ENCODE peak calls at places on chromosomes 16 and 17, in nine cellular contexts. Q, Z, D, N, X, Y, O, E and T are unnamed samples. For H3K27me3, the result is how much of the 10 kb centered on the place peaks cover.

GRCh38 chr17:33049781-33050414 is 58.3 kb downstream of the SPACA3 start:
- DNase-seq in Q (peak), Z (peak), D (peak), N (no peak), X (no peak), Y (peak), O (no peak), E (peak), T (peak)

GRCh38 chr17:30414486-30414885 is 35.8 kb downstream of the CPD start:
- DNase-seq in Q (no peak), Z (no peak), D (no peak), N (no peak), X (no peak), Y (no peak), O (no peak), E (no peak), T (no peak)

GRCh38 chr17:42543190-42544079 is 7.4 kb downstream of the NAGLU start:
- DNase-seq in Q (no peak), Z (no peak), D (no peak), N (no peak), X (peak), Y (no peak), O (no peak), E (no peak), T (peak)

GRCh38 chr17:70906808-70907207 is 737.5 kb downstream of the KCNJ2 start:
- DNase-seq in Q (no peak), Z (peak), D (no peak), N (no peak), X (no peak), Y (no peak), O (peak), E (peak), T (peak)

GRCh38 chr17:33987162-33987561 is 267.9 kb upstream of the CCL2 start:
- DNase-seq in Q (no peak), Z (no peak), D (no peak), N (no peak), X (no peak), Y (no peak), O (no peak), E (no peak), T (no peak)

GRCh38 chr17:70073799-70074198 is 1.2 kb upstream of the KCNJ16 start:
- DNase-seq in Q (no peak), Z (no peak), D (no peak), N (no peak), X (no peak), Y (no peak), O (no peak), E (no peak), T (no peak)

GRCh38 chr17:68498479-68499326 is 13.5 kb upstream of the PRKAR1A start:
- DNase-seq in Q (peak), Z (no peak), D (peak), N (no peak), X (no peak), Y (peak), O (peak), E (no peak), T (no peak)

GRCh38 chr17:18919963-18920362 is 32.0 kb upstream of the SLC5A10 start:
- DNase-seq in Q (no peak), Z (no peak), D (no peak), N (no peak), X (no peak), Y (no peak), O (no peak), E (no peak), T (no peak)

GRCh38 chr17:57663326-57664070 is 81.6 kb downstream of the CCDC182 start:
- DNase-seq in Q (peak), Z (no peak), D (no peak), N (peak), X (no peak), Y (no peak), O (no peak), E (peak), T (no peak)

GRCh38 chr16:78816499-78817441 is 717.3 kb downstream of the WWOX start:
- DNase-seq in Q (peak), Z (no peak), D (no peak), N (no peak), X (no peak), Y (no peak), O (no peak), E (peak), T (no peak)

GRCh38 chr16:84999200-84999599 is 12.1 kb downstream of the ZDHHC7 start:
- DNase-seq in Q (no peak), Z (no peak), D (no peak), N (no peak), X (no peak), Y (no peak), O (no peak), E (no peak), T (no peak)

GRCh38 chr17:17824119-17824779 is 12.5 kb downstream of the SREBF1 start:
- DNase-seq in Q (peak), Z (peak), D (no peak), N (no peak), X (no peak), Y (no peak), O (no peak), E (peak), T (peak)

GRCh38 chr16:78639775-78640174 is 540.3 kb downstream of the WWOX start:
- DNase-seq in Q (no peak), Z (no peak), D (no peak), N (no peak), X (no peak), Y (no peak), O (no peak), E (no peak), T (no peak)

GRCh38 chr16:3089717-3090592 is 9.1 kb downstream of the ZSCAN10 start:
- DNase-seq in Q (no peak), Z (no peak), D (no peak), N (no peak), X (no peak), Y (no peak), O (no peak), E (no peak), T (peak)

GRCh38 chr17:42680331-42680808 is 1.3 kb downstream of the CCR10 start:
- DNase-seq in Q (peak), Z (peak), D (no peak), N (no peak), X (no peak), Y (no peak), O (no peak), E (no peak), T (peak)

GRCh38 chr16:30570621-30571443 is 682 bp downstream of the ZNF688 start:
- DNase-seq in Q (peak), Z (peak), D (no peak), N (no peak), X (peak), Y (no peak), O (no peak), E (peak), T (peak)

GRCh38 chr16:83713597-83713996 is 94.2 kb upstream of the HSBP1 start:
- DNase-seq in Q (no peak), Z (peak), D (peak), N (no peak), X (no peak), Y (no peak), O (no peak), E (no peak), T (peak)

GRCh38 chr16:53784312-53784711 is 80.4 kb downstream of the FTO start:
- DNase-seq in Q (no peak), Z (no peak), D (no peak), N (no peak), X (no peak), Y (no peak), O (no peak), E (no peak), T (no peak)

GRCh38 chr17:12070561-12070960 is 49.9 kb downstream of the MAP2K4 start:
- DNase-seq in Q (no peak), Z (no peak), D (no peak), N (no peak), X (no peak), Y (no peak), O (no peak), E (peak), T (no peak)

GRCh38 chr16:66662445-66663194 is 33.9 kb downstream of the CMTM4 start:
- DNase-seq in Q (no peak), Z (peak), D (no peak), N (no peak), X (peak), Y (no peak), O (no peak), E (peak), T (peak)

GRCh38 chr17:907725-908124 is 71.9 kb downstream of the NXN start:
- DNase-seq in Q (no peak), Z (no peak), D (no peak), N (no peak), X (no peak), Y (no peak), O (no peak), E (no peak), T (no peak)

GRCh38 chr17:54221499-54221898 is 398.8 kb downstream of the KIF2B start:
- DNase-seq in Q (no peak), Z (no peak), D (no peak), N (no peak), X (no peak), Y (no peak), O (no peak), E (no peak), T (no peak)

GRCh38 chr17:28338056-28338768 is 2.7 kb downstream of the TNFAIP1 start:
- DNase-seq in Q (no peak), Z (peak), D (no peak), N (no peak), X (no peak), Y (no peak), O (no peak), E (peak), T (no peak)

GRCh38 chr17:77840156-77840555 is 118.3 kb upstream of the TNRC6C start:
- DNase-seq in Q (no peak), Z (no peak), D (no peak), N (peak), X (no peak), Y (no peak), O (peak), E (no peak), T (no peak)

GRCh38 chr16:46751381-46751780 is 3.2 kb upstream of the MYLK3 start:
- DNase-seq in Q (no peak), Z (no peak), D (no peak), N (no peak), X (no peak), Y (no peak), O (no peak), E (no peak), T (no peak)

GRCh38 chr17:59851431-59852375 is 41.0 kb downstream of the TUBD1 start:
- DNase-seq in Q (peak), Z (no peak), D (no peak), N (peak), X (no peak), Y (no peak), O (no peak), E (peak), T (no peak)

GRCh38 chr17:47257651-47258339 is 4.2 kb downstream of the ITGB3 start:
- DNase-seq in Q (peak), Z (no peak), D (no peak), N (no peak), X (no peak), Y (no peak), O (no peak), E (peak), T (no peak)

GRCh38 chr17:336110-337021 is 16.2 kb downstream of the RPH3AL start:
- DNase-seq in Q (no peak), Z (peak), D (peak), N (peak), X (no peak), Y (no peak), O (peak), E (no peak), T (peak)

GRCh38 chr16:48949636-48950035 is 332.0 kb downstream of the CBLN1 start:
- DNase-seq in Q (peak), Z (no peak), D (no peak), N (no peak), X (no peak), Y (no peak), O (no peak), E (peak), T (no peak)

GRCh38 chr16:86671486-86672214 is 93.3 kb downstream of the FOXL1 start:
- DNase-seq in Q (no peak), Z (no peak), D (no peak), N (no peak), X (no peak), Y (no peak), O (no peak), E (peak), T (no peak)

GRCh38 chr16:14263769-14264168 is 192.7 kb downstream of the MRTFB start:
- DNase-seq in Q (no peak), Z (no peak), D (no peak), N (peak), X (no peak), Y (no peak), O (no peak), E (no peak), T (no peak)

GRCh38 chr17:82348434-82348833 is 10.6 kb upstream of the TEX19 start:
- DNase-seq in Q (no peak), Z (no peak), D (no peak), N (no peak), X (no peak), Y (no peak), O (no peak), E (no peak), T (no peak)

GRCh38 chr17:69555056-69555455 is 140.6 kb downstream of the MAP2K6 start:
- DNase-seq in Q (no peak), Z (no peak), D (no peak), N (no peak), X (no peak), Y (no peak), O (no peak), E (no peak), T (no peak)

GRCh38 chr17:32732296-32732642 is 144.7 kb downstream of the MYO1D start:
- DNase-seq in Q (no peak), Z (peak), D (no peak), N (no peak), X (no peak), Y (no peak), O (no peak), E (no peak), T (no peak)

GRCh38 chr17:63950940-63951907 is 19.1 kb upstream of the CD79B start:
- DNase-seq in Q (no peak), Z (peak), D (peak), N (no peak), X (no peak), Y (no peak), O (no peak), E (no peak), T (peak)

GRCh38 chr16:11379420-11379819 is 34.2 kb downstream of the RMI2 start:
- DNase-seq in Q (no peak), Z (no peak), D (no peak), N (peak), X (no peak), Y (no peak), O (no peak), E (no peak), T (peak)

GRCh38 chr17:3980381-3980975 is 16.2 kb upstream of the ATP2A3 start:
- DNase-seq in Q (no peak), Z (no peak), D (no peak), N (peak), X (no peak), Y (no peak), O (no peak), E (no peak), T (peak)

GRCh38 chr16:27718767-27719445 is 169.0 kb downstream of the KATNIP start:
- DNase-seq in Q (no peak), Z (no peak), D (no peak), N (peak), X (peak), Y (no peak), O (no peak), E (no peak), T (no peak)

GRCh38 chr17:2893422-2893914 is 97.2 kb downstream of the RAP1GAP2 start:
- DNase-seq in Q (no peak), Z (no peak), D (no peak), N (no peak), X (peak), Y (no peak), O (no peak), E (no peak), T (peak)

DNA sequence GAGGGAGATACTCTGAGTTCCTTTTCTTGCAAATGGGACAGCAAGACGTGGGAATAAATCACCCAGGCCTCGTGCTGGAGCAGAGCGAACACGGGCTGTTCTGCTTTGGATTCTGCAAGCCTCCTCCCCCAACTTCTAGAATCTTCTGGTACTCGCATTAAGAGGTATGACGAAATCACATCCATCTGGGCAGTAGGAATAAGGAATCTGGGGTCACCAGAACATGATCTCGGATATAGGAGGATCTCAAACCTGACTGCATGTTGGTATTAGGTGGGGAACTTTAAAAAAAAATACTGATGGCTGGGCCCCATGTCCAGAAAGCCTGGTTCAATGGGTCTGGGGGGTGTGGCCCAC is 49.8 kb upstream of the USP7 start:
- DNase-seq in Q (no peak), Z (no peak), D (no peak), N (no peak), X (no peak), Y (no peak), O (no peak), E (no peak), T (no peak)
- H3K4me3 ChIP-seq in Q (no peak), Z (no peak), D (no peak), N (no peak), X (no peak), Y (no peak), O (no peak), E (peak), T (no peak)

GRCh38 chr17:61411944-61412859 is 12.6 kb downstream of the TBX2 start:
- DNase-seq in Q (peak), Z (peak), D (peak), N (peak), X (peak), Y (no peak), O (peak), E (peak), T (peak)
- H3K27me3 ChIP-seq in Q (under half), Z (under half), D (under half), N (under half), X (under half), Y (half or more), O (under half), E (under half), T (half or more)

GRCh38 chr17:48596000-48596734 is 2.6 kb upstream of the HOXB5 start:
- DNase-seq in Q (no peak), Z (no peak), D (peak), N (no peak), X (no peak), Y (no peak), O (no peak), E (no peak), T (peak)
- H3K4me3 ChIP-seq in Q (no peak), Z (no peak), D (no peak), N (no peak), X (no peak), Y (no peak), O (peak), E (peak), T (no peak)

GRCh38 chr16:51150894-51151320 is at the start of gene SALL1:
- DNase-seq in Q (peak), Z (no peak), D (no peak), N (no peak), X (no peak), Y (no peak), O (no peak), E (peak), T (no peak)
- H3K27me3 ChIP-seq in Q (under half), Z (under half), D (under half), N (under half), X (under half), Y (half or more), O (half or more), E (under half), T (under half)

GRCh38 chr17:6544011-6544370 is 12.4 kb downstream of the PITPNM3 start:
- DNase-seq in Q (no peak), Z (no peak), D (no peak), N (peak), X (no peak), Y (no peak), O (no peak), E (no peak), T (no peak)

GRCh38 chr17:6543079-6544010 is 13.0 kb downstream of the PITPNM3 start:
- DNase-seq in Q (no peak), Z (no peak), D (no peak), N (peak), X (no peak), Y (no peak), O (no peak), E (no peak), T (no peak)

GRCh38 chr17:6545291-6545690 is 11.1 kb downstream of the PITPNM3 start:
- DNase-seq in Q (no peak), Z (no peak), D (no peak), N (peak), X (no peak), Y (no peak), O (no peak), E (no peak), T (no peak)

GRCh38 chr17:6546069-6546718 is 10.2 kb downstream of the PITPNM3 start:
- DNase-seq in Q (no peak), Z (no peak), D (no peak), N (no peak), X (no peak), Y (no peak), O (no peak), E (peak), T (no peak)

DNA sequence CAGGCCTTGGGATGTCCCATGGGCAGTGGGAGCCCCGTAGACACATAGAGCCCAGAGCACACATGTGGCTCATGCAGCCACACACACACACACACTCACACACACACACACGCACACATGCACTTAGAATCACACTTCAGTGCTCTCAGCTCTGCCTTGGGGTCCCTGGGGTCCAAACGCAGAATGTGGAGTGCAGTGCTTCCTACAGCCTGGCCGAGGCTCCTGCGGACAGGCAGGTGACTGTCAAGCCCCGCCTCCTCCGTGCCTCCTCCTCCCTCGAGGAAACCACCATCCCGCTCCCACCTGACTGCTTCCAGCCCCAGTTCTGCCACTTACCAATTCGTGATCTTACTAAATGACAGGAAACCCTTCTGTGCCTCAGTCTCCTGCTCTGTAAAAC is 11.6 kb downstream of the PITPNM3 start:
- DNase-seq in Q (no peak), Z (no peak), D (no peak), N (peak), X (no peak), Y (no peak), O (no peak), E (no peak), T (peak)
- H3K4me3 ChIP-seq in Q (no peak), Z (no peak), D (no peak), N (no peak), X (no peak), Y (no peak), O (no peak), E (no peak), T (no peak)

GRCh38 chr17:73399056-73399455 is 87.3 kb upstream of the CDC42EP4 start:
- DNase-seq in Q (no peak), Z (no peak), D (no peak), N (no peak), X (no peak), Y (no peak), O (no peak), E (no peak), T (peak)
- H3K27me3 ChIP-seq in Q (under half), Z (under half), D (under half), N (under half), X (under half), Y (under half), O (under half), E (under half), T (under half)

GRCh38 chr17:40194821-40195220 is 17.6 kb downstream of the RAPGEFL1 start:
- DNase-seq in Q (no peak), Z (no peak), D (no peak), N (no peak), X (no peak), Y (no peak), O (no peak), E (no peak), T (no peak)
- H3K4me3 ChIP-seq in Q (no peak), Z (no peak), D (no peak), N (no peak), X (no peak), Y (no peak), O (no peak), E (no peak), T (no peak)

GRCh38 chr16:1333149-1333812 is at the start of gene BAIAP3:
- DNase-seq in Q (no peak), Z (peak), D (peak), N (peak), X (peak), Y (no peak), O (peak), E (peak), T (peak)

GRCh38 chr16:1330931-1331711 is 2.3 kb upstream of the BAIAP3 start:
- DNase-seq in Q (no peak), Z (no peak), D (no peak), N (no peak), X (no peak), Y (no peak), O (no peak), E (no peak), T (no peak)

GRCh38 chr16:1331712-1332617 is 1.5 kb upstream of the BAIAP3 start:
- DNase-seq in Q (peak), Z (peak), D (peak), N (no peak), X (no peak), Y (peak), O (peak), E (peak), T (peak)

GRCh38 chr16:1333854-1334719 is 642 bp downstream of the BAIAP3 start:
- DNase-seq in Q (no peak), Z (no peak), D (no peak), N (no peak), X (no peak), Y (no peak), O (no peak), E (no peak), T (peak)

GRCh38 chr16:1332618-1333148 is 762 bp upstream of the BAIAP3 start:
- DNase-seq in Q (no peak), Z (peak), D (no peak), N (no peak), X (no peak), Y (no peak), O (no peak), E (no peak), T (no peak)
- H3K27me3 ChIP-seq in Q (under half), Z (under half), D (under half), N (under half), X (half or more), Y (half or more), O (half or more), E (half or more), T (under half)

GRCh38 chr17:79814624-79814965 is 17.7 kb upstream of the CBX8 start:
- DNase-seq in Q (no peak), Z (no peak), D (no peak), N (no peak), X (no peak), Y (no peak), O (no peak), E (no peak), T (peak)
- H3K4me3 ChIP-seq in Q (no peak), Z (no peak), D (no peak), N (no peak), X (peak), Y (no peak), O (peak), E (no peak), T (no peak)